ENCODE peak calls at places on chromosomes 3 and 15, in six cellular contexts. O is kidney glomerular epithelial cell; Q is germinal center; M is AG08395; U is CD8-positive, alpha-beta T cell; L is M059J. V is an unnamed sample.

GRCh38 chr3:9340450-9341009 is 22.3 kb upstream of the THUMPD3 start:
- DNase-seq in O (peak), Q (no peak), M (peak), U (no peak), L (peak), V (no peak)

GRCh38 chr3:188407158-188407880 is 253.4 kb downstream of the LPP start:
- DNase-seq in O (no peak), Q (no peak), M (peak), U (no peak), L (peak), V (no peak)

GRCh38 chr3:171028779-171029232 is 2.3 kb upstream of the SLC2A2 start:
- DNase-seq in O (peak), Q (no peak), M (peak), U (no peak), L (peak), V (no peak)

GRCh38 chr3:133829310-133829707 is 23.7 kb downstream of the SRPRB start:
- DNase-seq in O (no peak), Q (no peak), M (no peak), U (no peak), L (no peak), V (no peak)

GRCh38 chr3:184346480-184346879 is 9.1 kb downstream of the FAM131A start:
- DNase-seq in O (no peak), Q (no peak), M (no peak), U (no peak), L (no peak), V (no peak)

GRCh38 chr15:94351121-94351520 is 119.8 kb downstream of the MCTP2 start:
- DNase-seq in O (no peak), Q (no peak), M (no peak), U (no peak), L (no peak), V (no peak)

GRCh38 chr3:9422712-9423424 is 25.5 kb downstream of the SETD5 start:
- DNase-seq in O (peak), Q (no peak), M (peak), U (no peak), L (peak), V (peak)

GRCh38 chr15:82100116-82100795 is 54.4 kb upstream of the MEX3B start:
- DNase-seq in O (no peak), Q (no peak), M (peak), U (no peak), L (no peak), V (no peak)

GRCh38 chr3:144810150-144810549 is 838.5 kb downstream of the DIPK2A start:
- DNase-seq in O (no peak), Q (no peak), M (no peak), U (no peak), L (no peak), V (no peak)

GRCh38 chr15:70879386-70879785 is 12.8 kb downstream of the THAP10 start:
- DNase-seq in O (no peak), Q (no peak), M (peak), U (no peak), L (peak), V (no peak)

GRCh38 chr3:179146911-179147570 is 1.1 kb upstream of the PIK3CA start:
- DNase-seq in O (peak), Q (peak), M (peak), U (peak), L (peak), V (peak)

GRCh38 chr3:30342319-30343060 is 263.9 kb upstream of the TGFBR2 start:
- DNase-seq in O (peak), Q (no peak), M (peak), U (no peak), L (peak), V (no peak)

GRCh38 chr3:98556164-98557130 is 24.7 kb downstream of the GPR15 start:
- DNase-seq in O (no peak), Q (no peak), M (no peak), U (peak), L (peak), V (no peak)

GRCh38 chr3:15630646-15631350 is 29.3 kb downstream of the BTD start:
- DNase-seq in O (peak), Q (no peak), M (peak), U (no peak), L (peak), V (no peak)

GRCh38 chr3:59385547-59385946 is 335.7 kb upstream of the CFAP20DC start:
- DNase-seq in O (no peak), Q (no peak), M (no peak), U (no peak), L (peak), V (no peak)

GRCh38 chr15:67701669-67702068 is 123.6 kb upstream of the SKOR1 start:
- DNase-seq in O (no peak), Q (no peak), M (peak), U (no peak), L (no peak), V (no peak)

GRCh38 chr3:109023656-109024254 is 70.1 kb upstream of the GUCA1C start:
- DNase-seq in O (peak), Q (peak), M (peak), U (peak), L (peak), V (peak)

GRCh38 chr3:189324538-189325138 is 152.9 kb downstream of the TPRG1 start:
- DNase-seq in O (peak), Q (peak), M (peak), U (peak), L (peak), V (peak)

GRCh38 chr15:51094606-51095569 is at the start of gene TNFAIP8L3:
- DNase-seq in O (no peak), Q (peak), M (peak), U (no peak), L (no peak), V (no peak)

GRCh38 chr3:354433-354832 is 157.9 kb downstream of the CHL1 start:
- DNase-seq in O (peak), Q (peak), M (peak), U (no peak), L (peak), V (peak)

GRCh38 chr3:6799264-6799915 is 61.5 kb upstream of the GRM7 start:
- DNase-seq in O (no peak), Q (peak), M (peak), U (no peak), L (no peak), V (peak)

V was measured in RPMI8226.